ENCODE peak calls at places on chromosomes 1 and 21, in four cellular contexts. L is stimulated activated CD8-positive, alpha-beta memory T cell treated with anti-CD3 and anti-CD28 coated beads, Interleukin-4, amount 100 ng/mL, for 24 hours; M is activated T-helper 1 cell treated with Interleukin-2 at 50 U/mL for 16 hours; U is NCI-H1092. X is an unnamed sample.
A peak's percentile ranks its signal among the peaks of the same experiment; 100 is the strongest.

GRCh38 chr21:35198004-35198403 is 148.9 kb upstream of the RUNX1 start:
- DNase-seq in L (no peak), M (no peak), U (no peak), X (no peak)

GRCh38 chr1:180382326-180383115 is 119.9 kb downstream of the ACBD6 start:
- DNase-seq in L (no peak), M (no peak), U (no peak), X (no peak)

GRCh38 chr21:19692231-19692630 is 1288.6 kb upstream of the TMPRSS15 start:
- DNase-seq in L (no peak), M (no peak), U (no peak), X (no peak)

GRCh38 chr1:99503276-99503747 is 142.6 kb upstream of the PALMD start:
- DNase-seq in L (no peak), M (no peak), U (no peak), X (no peak)

GRCh38 chr1:55848906-55849305 is 633.7 kb upstream of the USP24 start:
- DNase-seq in L (no peak), M (no peak), U (no peak), X (no peak)

GRCh38 chr1:197677752-197678295 is 97.5 kb downstream of the DENND1B start:
- DNase-seq in L (no peak), M (no peak), U (no peak), X (no peak)

GRCh38 chr21:21464691-21465090 is 466.5 kb downstream of the NCAM2 start:
- DNase-seq in L (no peak), M (no peak), U (no peak), X (no peak)

GRCh38 chr21:33345751-33346238 is 21.0 kb downstream of the IFNAR1 start:
- DNase-seq in L (no peak), M (no peak), U (no peak), X (no peak)

GRCh38 chr1:1406101-1406820 is 832 bp downstream of the MRPL20 start:
- DNase-seq in L (no peak), M (no peak), U (no peak), X (no peak)

GRCh38 chr1:172421974-172422604 is 1.6 kb downstream of the C1orf105 start:
- DNase-seq in L (no peak), M (no peak), U (no peak), X (no peak)

GRCh38 chr21:21831036-21831435 is 832.8 kb downstream of the NCAM2 start:
- DNase-seq in L (no peak), M (no peak), U (no peak), X (no peak)

GRCh38 chr1:21668232-21669032 is 725 bp downstream of the RAP1GAP start:
- DNase-seq in L (no peak), M (no peak), U (no peak), X (no peak)

GRCh38 chr1:102970496-102971078 is 137.7 kb downstream of the COL11A1 start:
- DNase-seq in L (no peak), M (no peak), U (peak; percentile 59), X (peak; percentile 53)

GRCh38 chr1:153565529-153566374 is at the start of gene S100A2:
- DNase-seq in L (peak; percentile 32), M (no peak), U (peak; percentile 41), X (peak; percentile 17)

GRCh38 chr1:32773018-32773763 is 44.0 kb downstream of the YARS1 start:
- DNase-seq in L (peak; percentile 67), M (peak; percentile 58), U (peak; percentile 71), X (peak; percentile 82)

GRCh38 chr1:31699341-31699891 is 4.4 kb downstream of the COL16A1 start:
- DNase-seq in L (no peak), M (peak; percentile 18), U (no peak), X (no peak)

GRCh38 chr1:60572378-60572777 is 498.8 kb upstream of the C1orf87 start:
- DNase-seq in L (no peak), M (no peak), U (no peak), X (no peak)

GRCh38 chr1:226019550-226019949 is 20.4 kb upstream of the SDE2 start:
- DNase-seq in L (no peak), M (no peak), U (peak; percentile 20), X (peak; percentile 82)

GRCh38 chr21:38376235-38376634 is 119.4 kb downstream of the KCNJ15 start:
- DNase-seq in L (no peak), M (no peak), U (no peak), X (no peak)

GRCh38 chr1:225480825-225481434 is 53.1 kb upstream of the LBR start:
- DNase-seq in L (peak; percentile 32), M (no peak), U (no peak), X (peak; percentile 73)

GRCh38 chr1:195053478-195053877 is 1554.8 kb downstream of the KCNT2 start:
- DNase-seq in L (no peak), M (no peak), U (no peak), X (no peak)

GRCh38 chr1:27139980-27140379 is 14.9 kb downstream of the SLC9A1 start:
- DNase-seq in L (no peak), M (no peak), U (no peak), X (peak; percentile 53)

GRCh38 chr1:185215911-185216310 is 58.9 kb downstream of the SWT1 start:
- DNase-seq in L (no peak), M (no peak), U (no peak), X (no peak)

GRCh38 chr1:221074325-221074724 is 195.1 kb downstream of the HLX start:
- DNase-seq in L (no peak), M (no peak), U (no peak), X (no peak)

GRCh38 chr1:58971629-58972140 is 187.8 kb upstream of the JUN start:
- DNase-seq in L (no peak), M (no peak), U (no peak), X (no peak)

GRCh38 chr1:17581389-17582123 is 42.1 kb downstream of the ARHGEF10L start:
- DNase-seq in L (no peak), M (no peak), U (no peak), X (no peak)

GRCh38 chr1:226274138-226274537 is 34.8 kb downstream of the LIN9 start:
- DNase-seq in L (no peak), M (no peak), U (no peak), X (no peak)

GRCh38 chr1:246613131-246613758 is 47.0 kb downstream of the CNST start:
- DNase-seq in L (no peak), M (no peak), U (no peak), X (no peak)

GRCh38 chr1:212637902-212638301 is 29.3 kb downstream of the ATF3 start:
- DNase-seq in L (no peak), M (no peak), U (no peak), X (no peak)

GRCh38 chr1:14738235-14738634 is 139.8 kb downstream of the KAZN start:
- DNase-seq in L (no peak), M (no peak), U (peak; percentile 96), X (no peak)

GRCh38 chr1:19028110-19028509 is 71.6 kb upstream of the IFFO2 start:
- DNase-seq in L (no peak), M (no peak), U (peak; percentile 15), X (peak; percentile 42)

GRCh38 chr1:243236604-243237252 is 18.4 kb downstream of the CEP170 start:
- DNase-seq in L (no peak), M (no peak), U (no peak), X (no peak)

GRCh38 chr1:54547601-54548388 is at the start of gene ACOT11:
- DNase-seq in L (no peak), M (no peak), U (peak; percentile 81), X (peak; percentile 61)

GRCh38 chr1:33460947-33461629 is 11.4 kb upstream of the ZSCAN20 start:
- DNase-seq in L (no peak), M (no peak), U (no peak), X (no peak)

GRCh38 chr1:50989694-50990093 is 19.6 kb downstream of the CDKN2C start:
- DNase-seq in L (no peak), M (no peak), U (no peak), X (no peak)

GRCh38 chr21:36710729-36711048 is 11.8 kb downstream of the SIM2 start:
- DNase-seq in L (no peak), M (no peak), U (no peak), X (no peak)

GRCh38 chr1:23593556-23594148 is 34.4 kb upstream of the ID3 start:
- DNase-seq in L (no peak), M (no peak), U (peak; percentile 45), X (no peak)

GRCh38 chr1:56586502-56586901 is 7.1 kb upstream of the PLPP3 start:
- DNase-seq in L (no peak), M (no peak), U (no peak), X (no peak)

X was measured in NCI-H2107.